ENCODE peak calls at places on chromosomes 1 and 21, in eight cellular contexts. V, R, D, B, U, Y, F and Q are unnamed samples.

GRCh38 chr1:13799502-13800283 is 99.7 kb downstream of the PRDM2 start:
- DNase-seq in V (no peak), R (no peak), D (no peak), B (no peak), U (no peak), Y (no peak), F (no peak), Q (no peak)

GRCh38 chr1:234309243-234309597 is 64.0 kb upstream of the COA6 start:
- DNase-seq in V (no peak), R (no peak), D (no peak), B (no peak), U (no peak), Y (no peak), F (no peak), Q (no peak)

GRCh38 chr1:73901656-73902276 is 296.2 kb downstream of the LRRIQ3 start:
- DNase-seq in V (no peak), R (no peak), D (no peak), B (no peak), U (no peak), Y (no peak), F (no peak), Q (no peak)

GRCh38 chr1:70504176-70504820 is 93.2 kb downstream of the CTH start:
- DNase-seq in V (no peak), R (no peak), D (no peak), B (no peak), U (no peak), Y (peak), F (no peak), Q (no peak)

GRCh38 chr1:175720023-175720422 is 23.4 kb downstream of the TNR start:
- DNase-seq in V (no peak), R (no peak), D (no peak), B (no peak), U (no peak), Y (no peak), F (no peak), Q (no peak)

GRCh38 chr1:26021647-26022403 is at the start of gene EXTL1:
- DNase-seq in V (peak), R (no peak), D (peak), B (no peak), U (peak), Y (no peak), F (no peak), Q (no peak)

GRCh38 chr1:39971138-39971537 is 16.2 kb downstream of the MFSD2A start:
- DNase-seq in V (no peak), R (no peak), D (no peak), B (no peak), U (no peak), Y (no peak), F (no peak), Q (no peak)

GRCh38 chr1:173489149-173489600 is 12.0 kb downstream of the PRDX6 start:
- DNase-seq in V (no peak), R (no peak), D (peak), B (no peak), U (no peak), Y (peak), F (no peak), Q (no peak)

GRCh38 chr1:41683681-41684500 is 199.4 kb upstream of the EDN2 start:
- DNase-seq in V (peak), R (no peak), D (peak), B (no peak), U (no peak), Y (no peak), F (no peak), Q (no peak)

GRCh38 chr1:150549496-150550221 is 451 bp downstream of the ADAMTSL4 start:
- DNase-seq in V (no peak), R (no peak), D (no peak), B (peak), U (no peak), Y (no peak), F (no peak), Q (no peak)

GRCh38 chr1:204127597-204128242 is 24.1 kb downstream of the ETNK2 start:
- DNase-seq in V (peak), R (peak), D (peak), B (peak), U (peak), Y (peak), F (peak), Q (peak)

GRCh38 chr1:246569248-246570238 is 3.3 kb downstream of the CNST start:
- DNase-seq in V (no peak), R (no peak), D (peak), B (no peak), U (no peak), Y (no peak), F (no peak), Q (no peak)

GRCh38 chr1:202160377-202160940 is at the start of gene PTPN7:
- DNase-seq in V (no peak), R (no peak), D (no peak), B (no peak), U (no peak), Y (no peak), F (no peak), Q (no peak)

GRCh38 chr1:33120436-33121231 is 39.7 kb downstream of the AZIN2 start:
- DNase-seq in V (no peak), R (no peak), D (peak), B (no peak), U (peak), Y (no peak), F (no peak), Q (peak)

GRCh38 chr1:205665216-205665757 is 15.0 kb downstream of the SLC45A3 start:
- DNase-seq in V (no peak), R (no peak), D (no peak), B (no peak), U (no peak), Y (no peak), F (no peak), Q (no peak)

GRCh38 chr1:6205849-6206845 is at the start of gene RNF207:
- DNase-seq in V (peak), R (peak), D (peak), B (no peak), U (peak), Y (peak), F (peak), Q (no peak)

GRCh38 chr21:42887321-42887720 is 5.8 kb upstream of the NDUFV3 start:
- DNase-seq in V (no peak), R (no peak), D (no peak), B (no peak), U (no peak), Y (no peak), F (no peak), Q (no peak)

GRCh38 chr1:87084247-87084836 is 169.9 kb downstream of the HS2ST1 start:
- DNase-seq in V (no peak), R (no peak), D (peak), B (no peak), U (no peak), Y (peak), F (peak), Q (no peak)

GRCh38 chr1:28835237-28835650 is 23.3 kb downstream of the OPRD1 start:
- DNase-seq in V (no peak), R (no peak), D (no peak), B (no peak), U (no peak), Y (no peak), F (no peak), Q (no peak)

GRCh38 chr1:201119206-201119814 is 7.1 kb upstream of the CACNA1S start:
- DNase-seq in V (no peak), R (no peak), D (peak), B (no peak), U (peak), Y (peak), F (peak), Q (no peak)

GRCh38 chr1:168421399-168422004 is 122.3 kb downstream of the XCL2 start:
- DNase-seq in V (no peak), R (no peak), D (no peak), B (no peak), U (no peak), Y (no peak), F (no peak), Q (no peak)

GRCh38 chr1:165403835-165404482 is 41.0 kb downstream of the RXRG start:
- DNase-seq in V (no peak), R (no peak), D (no peak), B (no peak), U (peak), Y (peak), F (peak), Q (no peak)

GRCh38 chr21:33383056-33383888 is 19.9 kb upstream of the IFNGR2 start:
- DNase-seq in V (peak), R (peak), D (peak), B (peak), U (no peak), Y (peak), F (peak), Q (peak)

GRCh38 chr1:31198150-31198549 is 41.5 kb downstream of the NKAIN1 start:
- DNase-seq in V (no peak), R (no peak), D (no peak), B (no peak), U (no peak), Y (no peak), F (no peak), Q (no peak)

GRCh38 chr1:234479310-234479559 is 256 bp upstream of the TARBP1 start:
- DNase-seq in V (no peak), R (no peak), D (no peak), B (no peak), U (no peak), Y (no peak), F (no peak), Q (no peak)

DNA sequence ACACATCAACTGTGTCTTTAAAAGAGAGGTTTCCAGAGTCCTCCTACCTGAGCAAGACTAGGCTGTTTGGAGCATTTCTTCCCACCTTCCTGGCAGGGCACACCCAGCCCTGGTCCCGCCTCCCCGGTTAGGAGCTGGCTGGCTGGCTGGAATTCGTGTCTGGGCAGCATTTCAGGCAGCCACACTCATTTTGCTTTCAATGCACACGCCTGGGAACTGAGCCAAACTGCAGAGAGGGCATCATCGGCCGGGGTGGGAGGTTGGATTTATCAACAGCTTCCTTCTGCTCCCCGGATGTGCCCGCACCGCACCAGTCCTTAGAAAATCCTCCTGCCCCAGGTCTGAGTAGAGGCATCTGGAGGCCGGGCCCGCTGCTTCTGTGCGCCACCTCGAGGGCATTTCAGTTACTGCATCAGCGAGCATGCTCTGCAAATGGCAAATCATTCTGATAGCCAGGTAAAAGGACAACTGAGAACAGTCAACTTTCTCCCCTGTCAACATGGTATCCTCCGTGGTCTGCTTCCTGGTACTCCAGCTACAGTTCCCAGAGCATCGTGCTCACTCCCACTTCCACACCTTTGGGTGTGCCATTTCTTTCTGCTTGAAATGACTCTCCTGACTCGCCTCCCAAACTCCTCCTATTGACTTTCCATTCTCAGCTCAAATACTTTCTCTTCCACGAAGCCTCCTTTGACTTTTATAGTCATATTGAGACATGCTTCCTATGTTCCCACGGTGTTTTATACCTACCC is 20.6 kb downstream of the TCEA3 start:
- DNase-seq in V (peak), R (peak), D (peak), B (peak), U (peak), Y (peak), F (peak), Q (peak)
- H3K4me3 ChIP-seq in V (no peak), R (no peak), D (no peak), B (no peak), U (no peak), Y (peak), F (peak), Q (no peak)

GRCh38 chr1:210239295-210240155 is 6.9 kb downstream of the SERTAD4 start:
- DNase-seq in V (no peak), R (no peak), D (peak), B (no peak), U (no peak), Y (peak), F (peak), Q (no peak)
- TF ChIP-seq POLR2A in V (no peak), R (no peak), D (no peak), B (no peak), U (no peak), Y (no peak), F (no peak), Q (no peak)

GRCh38 chr1:72282690-72283203 is 408 bp upstream of the NEGR1 start:
- DNase-seq in V (peak), R (peak), D (peak), B (peak), U (peak), Y (peak), F (no peak), Q (peak)

GRCh38 chr1:72280714-72281113 is 1.6 kb downstream of the NEGR1 start:
- DNase-seq in V (no peak), R (no peak), D (no peak), B (no peak), U (no peak), Y (no peak), F (no peak), Q (no peak)

GRCh38 chr1:72282271-72282656 is at the start of gene NEGR1:
- DNase-seq in V (peak), R (peak), D (peak), B (peak), U (peak), Y (no peak), F (no peak), Q (peak)

GRCh38 chr1:72281144-72281543 is 1.2 kb downstream of the NEGR1 start:
- DNase-seq in V (no peak), R (no peak), D (peak), B (no peak), U (no peak), Y (no peak), F (no peak), Q (no peak)

DNA sequence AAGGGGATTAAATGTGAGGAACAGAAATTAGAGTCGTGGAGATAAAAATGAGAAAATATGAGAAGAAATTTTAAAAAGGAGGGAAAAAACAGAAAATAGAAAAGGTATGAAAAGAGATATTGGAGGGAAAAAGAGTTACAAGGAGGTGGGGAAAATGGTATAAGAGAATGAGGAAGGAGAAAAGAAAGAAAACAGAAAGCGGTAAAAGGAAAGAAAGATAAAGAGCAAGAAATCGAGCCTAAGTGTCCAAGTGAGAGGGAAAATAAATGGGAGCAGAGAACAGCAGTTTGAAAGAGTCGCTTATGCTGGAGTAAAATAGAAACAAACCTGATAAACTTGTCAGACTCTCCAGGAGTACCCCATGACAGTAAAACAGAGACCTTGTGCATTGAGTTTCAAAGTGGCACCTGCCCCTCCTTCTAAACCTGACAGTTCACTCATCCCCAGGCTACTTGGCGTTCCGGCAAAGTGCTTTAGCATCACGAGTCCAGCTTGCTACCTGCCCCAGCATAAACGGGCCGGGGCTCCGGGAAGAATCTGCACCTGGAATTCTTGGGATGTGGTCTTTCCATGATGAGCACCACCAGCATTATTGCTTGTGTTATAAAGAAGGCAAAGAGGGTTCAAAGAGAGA is 585 bp downstream of the NEGR1 start:
- DNase-seq in V (peak), R (no peak), D (peak), B (peak), U (no peak), Y (no peak), F (no peak), Q (no peak)
- H3K4me3 ChIP-seq in V (peak), R (peak), D (peak), B (peak), U (peak), Y (peak), F (no peak), Q (peak)

DNA sequence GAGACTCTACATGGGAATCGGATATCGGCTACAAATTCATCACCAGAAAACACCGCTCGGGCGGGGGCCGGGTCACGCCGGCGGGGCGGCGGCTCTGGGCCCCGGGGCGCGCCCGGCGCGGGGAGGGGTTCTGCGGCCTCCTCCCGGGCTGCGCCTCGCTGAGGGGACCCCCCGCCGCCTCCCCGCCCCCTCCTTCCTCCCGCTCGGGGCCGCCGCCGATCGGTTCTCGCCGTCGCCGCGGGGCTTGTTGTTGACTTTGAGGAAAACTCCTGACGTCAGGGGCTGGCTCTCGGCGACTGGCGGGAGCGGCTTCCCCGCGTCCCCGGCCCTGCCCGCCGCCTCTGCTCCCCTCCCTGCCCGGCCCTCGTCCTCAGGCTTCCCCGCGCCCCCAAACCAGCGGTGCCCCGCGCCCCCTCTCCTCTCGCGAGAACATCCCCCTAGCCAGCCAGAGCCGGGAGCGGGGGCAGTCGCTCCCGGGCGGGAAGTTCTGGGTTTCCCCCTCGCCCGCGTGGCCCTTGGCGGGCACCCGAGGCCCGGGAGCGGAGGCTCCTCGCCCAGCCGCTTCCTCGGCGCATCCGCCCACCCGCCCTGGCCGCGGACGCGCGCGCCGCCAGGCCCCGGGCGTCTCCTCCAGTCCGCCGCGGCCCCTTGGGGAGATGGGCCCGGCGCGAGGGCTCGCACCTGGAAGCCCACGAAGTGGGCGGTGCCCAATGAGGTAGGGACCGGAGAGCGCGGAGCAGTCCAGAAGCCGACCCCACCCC is 505 bp upstream of the AKT3 start:
- DNase-seq in V (peak), R (peak), D (peak), B (peak), U (peak), Y (peak), F (no peak), Q (peak)
- TF ChIP-seq POLR2A in V (peak), R (peak), D (peak), B (no peak), U (peak), Y (peak), F (no peak), Q (no peak)

DNA sequence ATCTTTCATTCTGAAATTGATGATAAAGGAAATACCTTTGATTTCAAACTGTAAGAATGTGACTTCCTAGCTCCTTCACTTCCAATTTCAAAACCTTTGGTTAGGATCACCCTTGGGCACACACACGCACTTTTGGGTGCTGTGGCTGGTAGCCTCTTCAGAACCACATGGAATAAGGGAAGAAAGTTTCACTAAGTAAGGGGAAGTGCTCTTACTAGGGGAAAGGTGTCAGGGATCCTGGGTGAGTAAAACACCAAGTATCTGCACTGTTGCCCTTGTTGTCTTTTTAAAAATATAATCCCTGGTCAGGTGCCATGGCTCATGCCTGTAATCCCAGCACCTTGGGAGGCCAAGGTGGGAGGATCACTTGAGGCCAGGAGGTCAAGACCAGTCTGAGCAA is 132.4 kb downstream of the SDCCAG8 start:
- DNase-seq in V (no peak), R (no peak), D (no peak), B (no peak), U (no peak), Y (no peak), F (no peak), Q (no peak)
- H3K4me3 ChIP-seq in V (no peak), R (no peak), D (no peak), B (no peak), U (no peak), Y (no peak), F (no peak), Q (no peak)

GRCh38 chr1:156104065-156104810 is 10.3 kb upstream of the LMNA start:
- DNase-seq in V (peak), R (peak), D (peak), B (peak), U (no peak), Y (peak), F (no peak), Q (peak)
- TF ChIP-seq POLR2A in V (no peak), R (peak), D (peak), B (no peak), U (no peak), Y (no peak), F (peak), Q (no peak)

GRCh38 chr1:21589618-21590017 is 79.5 kb downstream of the RAP1GAP start:
- DNase-seq in V (no peak), R (no peak), D (no peak), B (no peak), U (no peak), Y (no peak), F (no peak), Q (no peak)
- H3K4me3 ChIP-seq in V (no peak), R (no peak), D (no peak), B (no peak), U (no peak), Y (no peak), F (no peak), Q (no peak)

GRCh38 chr1:83998205-83998598 is 730 bp downstream of the TTLL7 start:
- DNase-seq in V (no peak), R (no peak), D (peak), B (no peak), U (no peak), Y (no peak), F (no peak), Q (no peak)

GRCh38 chr1:83999316-83999819 is 436 bp upstream of the TTLL7 start:
- DNase-seq in V (peak), R (peak), D (peak), B (peak), U (no peak), Y (peak), F (peak), Q (no peak)

GRCh38 chr1:83996621-83997020 is 2.3 kb downstream of the TTLL7 start:
- DNase-seq in V (no peak), R (no peak), D (peak), B (no peak), U (no peak), Y (no peak), F (no peak), Q (no peak)

GRCh38 chr1:84000196-84000885 is 1.4 kb upstream of the TTLL7 start:
- DNase-seq in V (no peak), R (no peak), D (no peak), B (no peak), U (no peak), Y (no peak), F (no peak), Q (no peak)

GRCh38 chr1:83998599-83999315 is at the start of gene TTLL7:
- DNase-seq in V (peak), R (peak), D (peak), B (peak), U (peak), Y (peak), F (no peak), Q (peak)
- TF ChIP-seq POLR2A in V (no peak), R (peak), D (no peak), B (no peak), U (no peak), Y (peak), F (no peak), Q (no peak)